ENCODE peak calls at places on chromosomes 3 and 15, in four cellular contexts. R, E, Z and P are unnamed samples.

GRCh38 chr3:20039765-20040475 is at the start of gene KAT2B:
- DNase-seq in R (peak), E (peak), Z (peak), P (no peak)

GRCh38 chr3:172153335-172153861 is 114.0 kb downstream of the FNDC3B start:
- DNase-seq in R (no peak), E (peak), Z (peak), P (no peak)

GRCh38 chr15:65587094-65587493 is 23.8 kb downstream of the INTS14 start:
- DNase-seq in R (no peak), E (no peak), Z (no peak), P (no peak)

GRCh38 chr3:184523825-184524615 is 37.6 kb upstream of the EPHB3 start:
- DNase-seq in R (peak), E (no peak), Z (no peak), P (no peak)

GRCh38 chr3:62203152-62203551 is 170.2 kb downstream of the FEZF2 start:
- DNase-seq in R (no peak), E (no peak), Z (no peak), P (no peak)

GRCh38 chr3:100108464-100109079 is 5.7 kb downstream of the FILIP1L start:
- DNase-seq in R (no peak), E (no peak), Z (no peak), P (no peak)

GRCh38 chr3:132347095-132347494 is 29.9 kb downstream of the ACP3 start:
- DNase-seq in R (no peak), E (no peak), Z (no peak), P (no peak)

GRCh38 chr3:118818386-118818785 is 216.3 kb downstream of the IGSF11 start:
- DNase-seq in R (no peak), E (no peak), Z (no peak), P (no peak)

GRCh38 chr15:71752604-71753289 is 57.6 kb upstream of the NR2E3 start:
- DNase-seq in R (no peak), E (peak), Z (no peak), P (no peak)

GRCh38 chr3:58693929-58694850 is 27.6 kb upstream of the FAM3D start:
- DNase-seq in R (no peak), E (no peak), Z (no peak), P (no peak)